ENCODE peak calls at places on chromosomes 2 and 18, in six cellular contexts. Q, K, V, J, N and B are unnamed samples.

GRCh38 chr2:68645523-68645922 is 2.1 kb downstream of the PROKR1 start:
- DNase-seq in Q (no peak), K (no peak), J (no peak), N (no peak), V (no peak), B (no peak)

GRCh38 chr2:128310761-128311160 is 7.9 kb downstream of the HS6ST1 start:
- DNase-seq in N (no peak), Q (no peak), K (peak; percentile 45), V (no peak), J (no peak), B (no peak)

GRCh38 chr2:111157798-111158197 is 37.1 kb downstream of the BCL2L11 start:
- DNase-seq in V (no peak), N (no peak), K (no peak), Q (no peak), J (no peak), B (no peak)

GRCh38 chr2:112658820-112659667 is 13.3 kb downstream of the SLC20A1 start:
- DNase-seq in Q (no peak), V (no peak), N (no peak), J (no peak), K (no peak), B (peak; percentile 35)

GRCh38 chr2:38643021-38643671 is 22.8 kb upstream of the GALM start:
- DNase-seq in N (no peak), J (no peak), Q (no peak), K (no peak), V (no peak), B (no peak)

GRCh38 chr18:46622999-46623398 is 34.0 kb downstream of the LOXHD1 start:
- DNase-seq in Q (no peak), V (no peak), J (no peak), N (peak; percentile 51), K (no peak), B (peak; percentile 25)

GRCh38 chr2:196260546-196260945 is 89.2 kb upstream of the STK17B start:
- DNase-seq in N (no peak), K (no peak), V (peak; percentile 46), Q (no peak), J (no peak), B (no peak)

GRCh38 chr2:199775297-199775696 is 75.7 kb downstream of the FTCDNL1 start:
- DNase-seq in J (no peak), K (no peak), Q (no peak), V (no peak), N (no peak), B (no peak)

GRCh38 chr18:66432636-66433035 is 171.3 kb downstream of the CDH19 start:
- DNase-seq in Q (no peak), J (no peak), V (no peak), N (no peak), K (no peak), B (no peak)

GRCh38 chr2:9998916-9999654 is 44.3 kb upstream of the KLF11 start:
- DNase-seq in K (no peak), Q (no peak), N (no peak), J (no peak), V (no peak), B (no peak)

GRCh38 chr2:138922973-138923563 is 142.9 kb upstream of the NXPH2 start:
- DNase-seq in V (no peak), K (no peak), J (no peak), Q (no peak), N (peak; percentile 11), B (peak; percentile 60)

GRCh38 chr2:170090229-170090628 is 87.7 kb upstream of the MYO3B start:
- DNase-seq in N (no peak), J (no peak), V (no peak), K (no peak), Q (no peak), B (no peak)

GRCh38 chr2:136019304-136019703 is 33.9 kb upstream of the DARS1 start:
- DNase-seq in J (no peak), V (no peak), K (no peak), N (no peak), Q (no peak), B (no peak)

GRCh38 chr2:197717863-197718262 is 12.7 kb downstream of the MARS2 start:
- DNase-seq in Q (no peak), K (no peak), V (no peak), N (no peak), J (no peak), B (no peak)

GRCh38 chr2:174635015-174635593 is 37.5 kb upstream of the WIPF1 start:
- DNase-seq in J (no peak), V (no peak), N (no peak), Q (no peak), K (no peak), B (no peak)

GRCh38 chr2:85437488-85438290 is 19.2 kb downstream of the SH2D6 start:
- DNase-seq in V (peak; percentile 77), Q (peak; percentile 44), N (peak; percentile 83), J (peak; percentile 91), K (peak; percentile 95), B (peak; percentile 90)

GRCh38 chr2:3692375-3692774 is 11.0 kb upstream of the DCDC2C start:
- DNase-seq in K (no peak), Q (no peak), J (peak; percentile 39), N (peak; percentile 56), V (no peak), B (peak; percentile 45)

GRCh38 chr2:46032996-46033395 is 264.2 kb upstream of the EPAS1 start:
- DNase-seq in Q (no peak), V (no peak), J (no peak), N (no peak), K (no peak), B (no peak)

GRCh38 chr18:10020176-10020575 is 106.4 kb downstream of the VAPA start:
- DNase-seq in V (no peak), J (no peak), Q (no peak), K (no peak), N (peak; percentile 59), B (no peak)

GRCh38 chr2:34705556-34706247 is 1106.6 kb upstream of the FAM98A start:
- DNase-seq in J (no peak), Q (no peak), K (no peak), V (no peak), N (no peak), B (no peak)

GRCh38 chr2:37561615-37562569 is 109.5 kb downstream of the CDC42EP3 start:
- DNase-seq in J (peak; percentile 52), N (no peak), V (no peak), Q (no peak), K (no peak), B (no peak)

GRCh38 chr2:1607971-1608688 is 136.2 kb downstream of the PXDN start:
- DNase-seq in N (no peak), Q (no peak), K (peak; percentile 47), J (peak; percentile 49), V (no peak), B (no peak)

GRCh38 chr18:8607776-8608682 is 1.2 kb upstream of the RAB12 start:
- DNase-seq in K (no peak), N (no peak), Q (no peak), J (no peak), V (no peak), B (no peak)

GRCh38 chr2:159214325-159214865 is 72.1 kb downstream of the WDSUB1 start:
- DNase-seq in N (no peak), J (no peak), V (no peak), Q (no peak), K (no peak), B (no peak)

GRCh38 chr2:11764920-11765319 is 18.5 kb downstream of the LPIN1 start:
- DNase-seq in J (no peak), V (no peak), N (no peak), K (no peak), Q (no peak), B (no peak)

GRCh38 chr2:102081600-102081999 is 60.9 kb upstream of the IL1R1 start:
- DNase-seq in N (no peak), K (no peak), V (no peak), J (no peak), Q (no peak), B (no peak)

GRCh38 chr2:69554981-69555380 is 88.6 kb downstream of the AAK1 start:
- DNase-seq in N (no peak), K (no peak), Q (no peak), V (no peak), J (no peak), B (peak; percentile 70)

GRCh38 chr2:45685299-45685698 is 33.8 kb downstream of the PRKCE start:
- DNase-seq in N (no peak), Q (no peak), J (no peak), K (no peak), V (no peak), B (no peak)

GRCh38 chr18:31819106-31819924 is 58.6 kb upstream of the SLC25A52 start:
- DNase-seq in J (peak; percentile 24), K (no peak), N (peak; percentile 61), V (no peak), Q (no peak), B (peak; percentile 69)

GRCh38 chr2:43831438-43832294 is 7.0 kb downstream of the ABCG5 start:
- DNase-seq in Q (no peak), N (no peak), V (no peak), J (no peak), K (no peak), B (peak; percentile 18)

GRCh38 chr2:237283136-237283928 is 130.6 kb downstream of the COL6A3 start:
- DNase-seq in J (no peak), V (no peak), Q (no peak), N (no peak), K (no peak), B (no peak)

GRCh38 chr2:108975613-108976435 is 13.2 kb downstream of the EDAR start:
- DNase-seq in N (no peak), J (no peak), Q (no peak), K (no peak), V (no peak), B (no peak)

GRCh38 chr2:4653989-4654388 is 950.6 kb downstream of the DCDC2C start:
- DNase-seq in K (no peak), N (no peak), J (no peak), Q (no peak), V (no peak), B (no peak)

GRCh38 chr2:159680692-159681091 is 31.6 kb upstream of the MARCHF7 start:
- DNase-seq in V (no peak), N (no peak), J (no peak), K (no peak), Q (no peak), B (no peak)

GRCh38 chr2:42030196-42030759 is 17.5 kb upstream of the PKDCC start:
- DNase-seq in Q (no peak), J (no peak), N (no peak), K (no peak), V (no peak), B (peak; percentile 45)

GRCh38 chr2:143254108-143254507 is 124.9 kb downstream of the ARHGAP15 start:
- DNase-seq in J (no peak), Q (no peak), K (no peak), V (peak; percentile 31), N (no peak), B (no peak)